ENCODE peak calls at places on chromosomes 3 and 15, in ten cellular contexts. One of them, this sample, is unnamed.

GRCh38 chr3:183122257-183122932 is 23.1 kb upstream of the MCCC1 start:
- DNase-seq in T-helper 9 cell: no peak
- DNase-seq in fibroblast of the aortic adventitia: peak; percentile 86
- DNase-seq in lower leg skin: no peak
- DNase-seq in cardiac fibroblast: peak; percentile 79
- DNase-seq in HCT116: peak; percentile 38
- DNase-seq in activated T-helper 1 cell treated with anti-CD3 and anti-CD28 coated beads, Interleukin-2, amount 50 U/mL, for 16 hours: no peak
- DNase-seq in neuronal stem cell: no peak
- DNase-seq in fibroblast of mammary gland: peak; percentile 71
- DNase-seq in upper lobe of left lung: no peak
- DNase-seq in this sample: peak; percentile 73

GRCh38 chr3:29152379-29152778 is 128.5 kb upstream of the RBMS3 start:
- DNase-seq in fibroblast of the aortic adventitia: no peak
- DNase-seq in lower leg skin: no peak
- DNase-seq in HCT116: no peak
- DNase-seq in cardiac fibroblast: peak; percentile 21
- DNase-seq in T-helper 9 cell: no peak
- DNase-seq in activated T-helper 1 cell treated with anti-CD3 and anti-CD28 coated beads, Interleukin-2, amount 50 U/mL, for 16 hours: no peak
- DNase-seq in neuronal stem cell: no peak
- DNase-seq in fibroblast of mammary gland: no peak
- DNase-seq in upper lobe of left lung: no peak
- DNase-seq in this sample: no peak

GRCh38 chr3:46406786-46407611 is at the start of the genes CCR5AS and CCRL2:
- DNase-seq in fibroblast of mammary gland: peak; percentile 12
- DNase-seq in cardiac fibroblast: no peak
- DNase-seq in fibroblast of the aortic adventitia: peak; percentile 32
- DNase-seq in T-helper 9 cell: peak; percentile 4
- DNase-seq in activated T-helper 1 cell treated with anti-CD3 and anti-CD28 coated beads, Interleukin-2, amount 50 U/mL, for 16 hours: no peak
- DNase-seq in lower leg skin: peak; percentile 51
- DNase-seq in neuronal stem cell: no peak
- DNase-seq in HCT116: no peak
- DNase-seq in upper lobe of left lung: peak; percentile 54
- DNase-seq in this sample: peak; percentile 66

GRCh38 chr3:119184808-119185690 is 11.7 kb downstream of the UPK1B start:
- DNase-seq in HCT116: no peak
- DNase-seq in upper lobe of left lung: no peak
- DNase-seq in fibroblast of mammary gland: peak; percentile 77
- DNase-seq in neuronal stem cell: no peak
- DNase-seq in fibroblast of the aortic adventitia: peak; percentile 87
- DNase-seq in lower leg skin: no peak
- DNase-seq in T-helper 9 cell: no peak
- DNase-seq in cardiac fibroblast: peak; percentile 68
- DNase-seq in activated T-helper 1 cell treated with anti-CD3 and anti-CD28 coated beads, Interleukin-2, amount 50 U/mL, for 16 hours: no peak
- DNase-seq in this sample: peak; percentile 96

GRCh38 chr3:18438586-18438985 is 13.4 kb upstream of the SATB1 start:
- DNase-seq in fibroblast of the aortic adventitia: no peak
- DNase-seq in upper lobe of left lung: no peak
- DNase-seq in cardiac fibroblast: no peak
- DNase-seq in HCT116: no peak
- DNase-seq in fibroblast of mammary gland: no peak
- DNase-seq in T-helper 9 cell: peak; percentile 34
- DNase-seq in activated T-helper 1 cell treated with anti-CD3 and anti-CD28 coated beads, Interleukin-2, amount 50 U/mL, for 16 hours: no peak
- DNase-seq in neuronal stem cell: no peak
- DNase-seq in lower leg skin: no peak
- DNase-seq in this sample: no peak

GRCh38 chr3:66912306-66912705 is 85.8 kb upstream of the KBTBD8 start:
- DNase-seq in fibroblast of the aortic adventitia: no peak
- DNase-seq in T-helper 9 cell: no peak
- DNase-seq in activated T-helper 1 cell treated with anti-CD3 and anti-CD28 coated beads, Interleukin-2, amount 50 U/mL, for 16 hours: no peak
- DNase-seq in lower leg skin: no peak
- DNase-seq in HCT116: no peak
- DNase-seq in fibroblast of mammary gland: no peak
- DNase-seq in neuronal stem cell: no peak
- DNase-seq in upper lobe of left lung: no peak
- DNase-seq in cardiac fibroblast: no peak
- DNase-seq in this sample: no peak

GRCh38 chr3:113736548-113737089 is 9.4 kb downstream of the NAA50 start:
- DNase-seq in fibroblast of the aortic adventitia: peak; percentile 86
- DNase-seq in lower leg skin: no peak
- DNase-seq in neuronal stem cell: peak; percentile 33
- DNase-seq in T-helper 9 cell: no peak
- DNase-seq in cardiac fibroblast: peak; percentile 80
- DNase-seq in activated T-helper 1 cell treated with anti-CD3 and anti-CD28 coated beads, Interleukin-2, amount 50 U/mL, for 16 hours: no peak
- DNase-seq in fibroblast of mammary gland: peak; percentile 77
- DNase-seq in upper lobe of left lung: no peak
- DNase-seq in HCT116: peak; percentile 36
- DNase-seq in this sample: peak; percentile 79

GRCh38 chr3:169861871-169862270 is 7.9 kb downstream of the LRRC31 start:
- DNase-seq in fibroblast of the aortic adventitia: no peak
- DNase-seq in HCT116: no peak
- DNase-seq in neuronal stem cell: no peak
- DNase-seq in upper lobe of left lung: no peak
- DNase-seq in activated T-helper 1 cell treated with anti-CD3 and anti-CD28 coated beads, Interleukin-2, amount 50 U/mL, for 16 hours: no peak
- DNase-seq in lower leg skin: no peak
- DNase-seq in fibroblast of mammary gland: no peak
- DNase-seq in cardiac fibroblast: no peak
- DNase-seq in T-helper 9 cell: no peak
- DNase-seq in this sample: no peak

GRCh38 chr3:147930417-147930816 is 521.3 kb downstream of the ZIC1 start:
- DNase-seq in lower leg skin: no peak
- DNase-seq in neuronal stem cell: peak; percentile 51
- DNase-seq in HCT116: no peak
- DNase-seq in cardiac fibroblast: peak; percentile 63
- DNase-seq in T-helper 9 cell: no peak
- DNase-seq in activated T-helper 1 cell treated with anti-CD3 and anti-CD28 coated beads, Interleukin-2, amount 50 U/mL, for 16 hours: no peak
- DNase-seq in upper lobe of left lung: no peak
- DNase-seq in fibroblast of the aortic adventitia: peak; percentile 43
- DNase-seq in fibroblast of mammary gland: peak; percentile 66
- DNase-seq in this sample: peak; percentile 81

GRCh38 chr15:74867562-74868458 is 5.4 kb downstream of the SCAMP2 start:
- DNase-seq in activated T-helper 1 cell treated with anti-CD3 and anti-CD28 coated beads, Interleukin-2, amount 50 U/mL, for 16 hours: no peak
- DNase-seq in upper lobe of left lung: no peak
- DNase-seq in HCT116: no peak
- DNase-seq in fibroblast of the aortic adventitia: no peak
- DNase-seq in fibroblast of mammary gland: no peak
- DNase-seq in lower leg skin: peak; percentile 54
- DNase-seq in neuronal stem cell: no peak
- DNase-seq in cardiac fibroblast: no peak
- DNase-seq in T-helper 9 cell: no peak
- DNase-seq in this sample: no peak

GRCh38 chr3:173007079-173007723 is 133.8 kb downstream of the SPATA16 start:
- DNase-seq in fibroblast of the aortic adventitia: no peak
- DNase-seq in activated T-helper 1 cell treated with anti-CD3 and anti-CD28 coated beads, Interleukin-2, amount 50 U/mL, for 16 hours: no peak
- DNase-seq in T-helper 9 cell: no peak
- DNase-seq in lower leg skin: no peak
- DNase-seq in cardiac fibroblast: no peak
- DNase-seq in neuronal stem cell: no peak
- DNase-seq in HCT116: no peak
- DNase-seq in upper lobe of left lung: no peak
- DNase-seq in fibroblast of mammary gland: no peak
- DNase-seq in this sample: no peak

GRCh38 chr15:26866298-26867198 is at the start of gene GABRA5:
- DNase-seq in HCT116: no peak
- DNase-seq in neuronal stem cell: peak; percentile 57
- DNase-seq in activated T-helper 1 cell treated with anti-CD3 and anti-CD28 coated beads, Interleukin-2, amount 50 U/mL, for 16 hours: no peak
- DNase-seq in lower leg skin: no peak
- DNase-seq in upper lobe of left lung: peak; percentile 70
- DNase-seq in T-helper 9 cell: no peak
- DNase-seq in fibroblast of the aortic adventitia: no peak
- DNase-seq in cardiac fibroblast: no peak
- DNase-seq in fibroblast of mammary gland: no peak
- DNase-seq in this sample: peak; percentile 49

GRCh38 chr15:87743557-87743956 is 513.0 kb downstream of the NTRK3 start:
- DNase-seq in neuronal stem cell: no peak
- DNase-seq in cardiac fibroblast: no peak
- DNase-seq in fibroblast of the aortic adventitia: peak; percentile 67
- DNase-seq in activated T-helper 1 cell treated with anti-CD3 and anti-CD28 coated beads, Interleukin-2, amount 50 U/mL, for 16 hours: no peak
- DNase-seq in T-helper 9 cell: no peak
- DNase-seq in fibroblast of mammary gland: peak; percentile 8
- DNase-seq in lower leg skin: no peak
- DNase-seq in HCT116: no peak
- DNase-seq in upper lobe of left lung: no peak
- DNase-seq in this sample: peak; percentile 47

GRCh38 chr3:146390967-146391366 is 78.4 kb downstream of the PLSCR2 start:
- DNase-seq in lower leg skin: no peak
- DNase-seq in neuronal stem cell: no peak
- DNase-seq in activated T-helper 1 cell treated with anti-CD3 and anti-CD28 coated beads, Interleukin-2, amount 50 U/mL, for 16 hours: no peak
- DNase-seq in fibroblast of mammary gland: peak; percentile 95
- DNase-seq in fibroblast of the aortic adventitia: peak; percentile 98
- DNase-seq in cardiac fibroblast: peak; percentile 95
- DNase-seq in upper lobe of left lung: no peak
- DNase-seq in HCT116: no peak
- DNase-seq in T-helper 9 cell: no peak
- DNase-seq in this sample: peak; percentile 74

GRCh38 chr3:108218811-108219210 is 3.4 kb downstream of the IFT57 start:
- DNase-seq in upper lobe of left lung: no peak
- DNase-seq in cardiac fibroblast: peak; percentile 63
- DNase-seq in lower leg skin: no peak
- DNase-seq in fibroblast of mammary gland: peak; percentile 48
- DNase-seq in activated T-helper 1 cell treated with anti-CD3 and anti-CD28 coated beads, Interleukin-2, amount 50 U/mL, for 16 hours: no peak
- DNase-seq in HCT116: no peak
- DNase-seq in neuronal stem cell: no peak
- DNase-seq in fibroblast of the aortic adventitia: peak; percentile 78
- DNase-seq in T-helper 9 cell: no peak
- DNase-seq in this sample: peak; percentile 54

GRCh38 chr3:189995129-189995528 is 125.6 kb downstream of the P3H2 start:
- DNase-seq in lower leg skin: no peak
- DNase-seq in upper lobe of left lung: no peak
- DNase-seq in fibroblast of mammary gland: no peak
- DNase-seq in activated T-helper 1 cell treated with anti-CD3 and anti-CD28 coated beads, Interleukin-2, amount 50 U/mL, for 16 hours: no peak
- DNase-seq in fibroblast of the aortic adventitia: no peak
- DNase-seq in HCT116: no peak
- DNase-seq in neuronal stem cell: no peak
- DNase-seq in T-helper 9 cell: no peak
- DNase-seq in cardiac fibroblast: no peak
- DNase-seq in this sample: no peak

GRCh38 chr15:85609492-85609891 is 185.2 kb downstream of the KLHL25 start:
- DNase-seq in lower leg skin: no peak
- DNase-seq in activated T-helper 1 cell treated with anti-CD3 and anti-CD28 coated beads, Interleukin-2, amount 50 U/mL, for 16 hours: no peak
- DNase-seq in HCT116: no peak
- DNase-seq in neuronal stem cell: no peak
- DNase-seq in cardiac fibroblast: no peak
- DNase-seq in T-helper 9 cell: no peak
- DNase-seq in fibroblast of mammary gland: no peak
- DNase-seq in upper lobe of left lung: no peak
- DNase-seq in fibroblast of the aortic adventitia: no peak
- DNase-seq in this sample: no peak

GRCh38 chr15:75229191-75230015 is 27.7 kb downstream of the C15orf39 start:
- DNase-seq in activated T-helper 1 cell treated with anti-CD3 and anti-CD28 coated beads, Interleukin-2, amount 50 U/mL, for 16 hours: no peak
- DNase-seq in neuronal stem cell: no peak
- DNase-seq in fibroblast of mammary gland: peak; percentile 15
- DNase-seq in upper lobe of left lung: no peak
- DNase-seq in fibroblast of the aortic adventitia: peak; percentile 21
- DNase-seq in T-helper 9 cell: no peak
- DNase-seq in lower leg skin: no peak
- DNase-seq in HCT116: no peak
- DNase-seq in cardiac fibroblast: peak; percentile 16
- DNase-seq in this sample: peak; percentile 51

GRCh38 chr3:111471851-111472250 is 70.1 kb upstream of the CD96 start:
- DNase-seq in upper lobe of left lung: no peak
- DNase-seq in fibroblast of the aortic adventitia: peak; percentile 4
- DNase-seq in neuronal stem cell: no peak
- DNase-seq in lower leg skin: no peak
- DNase-seq in cardiac fibroblast: no peak
- DNase-seq in activated T-helper 1 cell treated with anti-CD3 and anti-CD28 coated beads, Interleukin-2, amount 50 U/mL, for 16 hours: no peak
- DNase-seq in fibroblast of mammary gland: no peak
- DNase-seq in HCT116: no peak
- DNase-seq in T-helper 9 cell: no peak
- DNase-seq in this sample: peak; percentile 9

GRCh38 chr15:94882071-94882712 is 650.8 kb downstream of the MCTP2 start:
- DNase-seq in lower leg skin: no peak
- DNase-seq in cardiac fibroblast: no peak
- DNase-seq in activated T-helper 1 cell treated with anti-CD3 and anti-CD28 coated beads, Interleukin-2, amount 50 U/mL, for 16 hours: no peak
- DNase-seq in HCT116: no peak
- DNase-seq in T-helper 9 cell: no peak
- DNase-seq in neuronal stem cell: no peak
- DNase-seq in upper lobe of left lung: peak; percentile 26
- DNase-seq in fibroblast of mammary gland: no peak
- DNase-seq in fibroblast of the aortic adventitia: no peak
- DNase-seq in this sample: no peak

GRCh38 chr15:52428297-52428696 is 100.4 kb downstream of the MYO5A start:
- DNase-seq in HCT116: no peak
- DNase-seq in upper lobe of left lung: no peak
- DNase-seq in activated T-helper 1 cell treated with anti-CD3 and anti-CD28 coated beads, Interleukin-2, amount 50 U/mL, for 16 hours: no peak
- DNase-seq in fibroblast of mammary gland: peak; percentile 32
- DNase-seq in cardiac fibroblast: peak; percentile 45
- DNase-seq in fibroblast of the aortic adventitia: no peak
- DNase-seq in T-helper 9 cell: no peak
- DNase-seq in lower leg skin: no peak
- DNase-seq in neuronal stem cell: no peak
- DNase-seq in this sample: no peak

GRCh38 chr3:193509103-193509965 is 45.4 kb downstream of the ATP13A4 start:
- DNase-seq in fibroblast of the aortic adventitia: no peak
- DNase-seq in cardiac fibroblast: no peak
- DNase-seq in neuronal stem cell: no peak
- DNase-seq in upper lobe of left lung: no peak
- DNase-seq in T-helper 9 cell: no peak
- DNase-seq in lower leg skin: no peak
- DNase-seq in HCT116: no peak
- DNase-seq in fibroblast of mammary gland: no peak
- DNase-seq in activated T-helper 1 cell treated with anti-CD3 and anti-CD28 coated beads, Interleukin-2, amount 50 U/mL, for 16 hours: no peak
- DNase-seq in this sample: no peak

GRCh38 chr3:139564290-139564861 is 24.8 kb upstream of the RBP1 start:
- DNase-seq in lower leg skin: no peak
- DNase-seq in activated T-helper 1 cell treated with anti-CD3 and anti-CD28 coated beads, Interleukin-2, amount 50 U/mL, for 16 hours: no peak
- DNase-seq in neuronal stem cell: no peak
- DNase-seq in fibroblast of the aortic adventitia: no peak
- DNase-seq in T-helper 9 cell: no peak
- DNase-seq in HCT116: peak; percentile 8
- DNase-seq in fibroblast of mammary gland: no peak
- DNase-seq in upper lobe of left lung: no peak
- DNase-seq in cardiac fibroblast: peak; percentile 13
- DNase-seq in this sample: no peak

GRCh38 chr15:62758126-62758951 is 284.2 kb upstream of the TPM1 start:
- DNase-seq in activated T-helper 1 cell treated with anti-CD3 and anti-CD28 coated beads, Interleukin-2, amount 50 U/mL, for 16 hours: no peak
- DNase-seq in fibroblast of the aortic adventitia: peak; percentile 98
- DNase-seq in lower leg skin: peak; percentile 73
- DNase-seq in T-helper 9 cell: no peak
- DNase-seq in HCT116: no peak
- DNase-seq in fibroblast of mammary gland: peak; percentile 87
- DNase-seq in cardiac fibroblast: peak; percentile 91
- DNase-seq in neuronal stem cell: peak; percentile 44
- DNase-seq in upper lobe of left lung: no peak
- DNase-seq in this sample: peak; percentile 96

GRCh38 chr3:40258555-40258954 is 51.0 kb upstream of the EIF1B start:
- DNase-seq in neuronal stem cell: no peak
- DNase-seq in HCT116: peak; percentile 10
- DNase-seq in T-helper 9 cell: no peak
- DNase-seq in activated T-helper 1 cell treated with anti-CD3 and anti-CD28 coated beads, Interleukin-2, amount 50 U/mL, for 16 hours: no peak
- DNase-seq in upper lobe of left lung: no peak
- DNase-seq in cardiac fibroblast: peak; percentile 15
- DNase-seq in fibroblast of mammary gland: peak; percentile 52
- DNase-seq in fibroblast of the aortic adventitia: peak; percentile 17
- DNase-seq in lower leg skin: no peak
- DNase-seq in this sample: peak; percentile 75

GRCh38 chr3:76965122-76965725 is 74.7 kb upstream of the ROBO2 start:
- DNase-seq in cardiac fibroblast: no peak
- DNase-seq in activated T-helper 1 cell treated with anti-CD3 and anti-CD28 coated beads, Interleukin-2, amount 50 U/mL, for 16 hours: no peak
- DNase-seq in upper lobe of left lung: no peak
- DNase-seq in neuronal stem cell: no peak
- DNase-seq in fibroblast of mammary gland: no peak
- DNase-seq in lower leg skin: no peak
- DNase-seq in T-helper 9 cell: no peak
- DNase-seq in fibroblast of the aortic adventitia: no peak
- DNase-seq in HCT116: no peak
- DNase-seq in this sample: no peak

GRCh38 chr15:40500584-40501330 is 30.0 kb downstream of the CHST14 start:
- DNase-seq in fibroblast of mammary gland: peak; percentile 63
- DNase-seq in cardiac fibroblast: no peak
- DNase-seq in upper lobe of left lung: no peak
- DNase-seq in activated T-helper 1 cell treated with anti-CD3 and anti-CD28 coated beads, Interleukin-2, amount 50 U/mL, for 16 hours: no peak
- DNase-seq in T-helper 9 cell: no peak
- DNase-seq in neuronal stem cell: no peak
- DNase-seq in HCT116: no peak
- DNase-seq in lower leg skin: no peak
- DNase-seq in fibroblast of the aortic adventitia: no peak
- DNase-seq in this sample: peak; percentile 59

GRCh38 chr3:81242871-81243270 is 518.6 kb downstream of the GBE1 start:
- DNase-seq in fibroblast of the aortic adventitia: peak; percentile 38
- DNase-seq in neuronal stem cell: no peak
- DNase-seq in T-helper 9 cell: no peak
- DNase-seq in lower leg skin: no peak
- DNase-seq in upper lobe of left lung: no peak
- DNase-seq in fibroblast of mammary gland: peak; percentile 32
- DNase-seq in HCT116: no peak
- DNase-seq in activated T-helper 1 cell treated with anti-CD3 and anti-CD28 coated beads, Interleukin-2, amount 50 U/mL, for 16 hours: no peak
- DNase-seq in cardiac fibroblast: peak; percentile 30
- DNase-seq in this sample: peak; percentile 48